ENCODE peak calls at places on chromosomes 7 and 10, in four cellular contexts. M, E, R and Q are unnamed samples.

GRCh38 chr10:21337171-21337792 is 188.2 kb downstream of the SKIDA1 start:
- DNase-seq in M (no peak), R (no peak), E (no peak), Q (no peak)

GRCh38 chr10:33509231-33509871 is 174.9 kb upstream of the NRP1 start:
- DNase-seq in R (peak; percentile 72), M (no peak), E (no peak), Q (peak; percentile 81)

GRCh38 chr7:140512317-140513000 is 33.2 kb upstream of the MKRN1 start:
- DNase-seq in M (no peak), E (peak; percentile 69), R (peak; percentile 80), Q (no peak)

GRCh38 chr10:42646692-42647640 is 8.6 kb upstream of the ZNF33B start:
- DNase-seq in M (no peak), E (no peak), R (peak; percentile 78), Q (no peak)

GRCh38 chr7:44489955-44490350 is 505 bp downstream of the NUDCD3 start:
- DNase-seq in E (no peak), R (no peak), M (no peak), Q (peak; percentile 53)

GRCh38 chr7:100088621-100089457 is at the start of gene COPS6:
- DNase-seq in E (peak; percentile 85), R (peak; percentile 82), M (peak; percentile 92), Q (peak; percentile 90)

GRCh38 chr10:970311-971149 is 17.7 kb upstream of the GTPBP4 start:
- DNase-seq in M (no peak), E (no peak), R (peak; percentile 71), Q (no peak)

GRCh38 chr10:15374156-15374555 is 3.1 kb upstream of the FAM171A1 start:
- DNase-seq in R (no peak), E (no peak), M (peak; percentile 59), Q (peak; percentile 62)

GRCh38 chr7:1150400-1151002 is 9.5 kb downstream of the ZFAND2A start:
- DNase-seq in R (no peak), E (no peak), M (no peak), Q (no peak)

GRCh38 chr10:110401401-110402076 is 96.2 kb upstream of the DUSP5 start:
- DNase-seq in E (no peak), R (no peak), M (peak; percentile 83), Q (no peak)

GRCh38 chr10:110398419-110399162 is 93.9 kb upstream of the SMNDC1 start:
- DNase-seq in M (peak; percentile 87), R (peak; percentile 71), E (no peak), Q (no peak)

GRCh38 chr10:110397856-110398255 is 93.1 kb upstream of the SMNDC1 start:
- DNase-seq in E (no peak), R (no peak), M (no peak), Q (no peak)

GRCh38 chr10:110400173-110400947 is 95.6 kb upstream of the SMNDC1 start:
- DNase-seq in R (no peak), M (no peak), E (no peak), Q (no peak)

GRCh38 chr10:110399163-110400094 is 94.7 kb upstream of the SMNDC1 start:
- DNase-seq in E (no peak), M (no peak), R (peak; percentile 70), Q (no peak)
- H3K4me3 ChIP-seq in E (no peak overlapping the region), M (no peak overlapping the region), R (no peak overlapping the region), Q (no peak overlapping the region)

GRCh38 chr10:75511011-75511410 is 79.6 kb downstream of the LRMDA start:
- DNase-seq in E (no peak), R (no peak), M (no peak), Q (no peak)
- TF ChIP-seq CTCF in E (no peak), R (no peak), M (no peak), Q (no peak)

GRCh38 chr10:112376578-112376855 is 2.6 kb downstream of the ACSL5 start:
- DNase-seq in R (no peak), M (no peak), E (no peak), Q (peak; percentile 33)

GRCh38 chr10:112379635-112380296 is 5.8 kb downstream of the ACSL5 start:
- DNase-seq in R (no peak), M (no peak), E (no peak), Q (no peak)

GRCh38 chr10:112373912-112374338 is at the start of gene ACSL5:
- DNase-seq in E (no peak), R (no peak), M (peak; percentile 32), Q (no peak)

GRCh38 chr10:112374724-112375541 is 1.0 kb downstream of the ACSL5 start:
- DNase-seq in R (no peak), E (peak; percentile 12), M (peak; percentile 58), Q (peak; percentile 58)

GRCh38 chr10:112375721-112376577 is 2.0 kb downstream of the ACSL5 start:
- DNase-seq in R (peak; percentile 63), M (no peak), E (no peak), Q (peak; percentile 87)
- H3K4me3 ChIP-seq in R (no peak overlapping the region), M (no peak overlapping the region), E (no peak overlapping the region), Q (peak overlapping the region; percentile 92)

DNA sequence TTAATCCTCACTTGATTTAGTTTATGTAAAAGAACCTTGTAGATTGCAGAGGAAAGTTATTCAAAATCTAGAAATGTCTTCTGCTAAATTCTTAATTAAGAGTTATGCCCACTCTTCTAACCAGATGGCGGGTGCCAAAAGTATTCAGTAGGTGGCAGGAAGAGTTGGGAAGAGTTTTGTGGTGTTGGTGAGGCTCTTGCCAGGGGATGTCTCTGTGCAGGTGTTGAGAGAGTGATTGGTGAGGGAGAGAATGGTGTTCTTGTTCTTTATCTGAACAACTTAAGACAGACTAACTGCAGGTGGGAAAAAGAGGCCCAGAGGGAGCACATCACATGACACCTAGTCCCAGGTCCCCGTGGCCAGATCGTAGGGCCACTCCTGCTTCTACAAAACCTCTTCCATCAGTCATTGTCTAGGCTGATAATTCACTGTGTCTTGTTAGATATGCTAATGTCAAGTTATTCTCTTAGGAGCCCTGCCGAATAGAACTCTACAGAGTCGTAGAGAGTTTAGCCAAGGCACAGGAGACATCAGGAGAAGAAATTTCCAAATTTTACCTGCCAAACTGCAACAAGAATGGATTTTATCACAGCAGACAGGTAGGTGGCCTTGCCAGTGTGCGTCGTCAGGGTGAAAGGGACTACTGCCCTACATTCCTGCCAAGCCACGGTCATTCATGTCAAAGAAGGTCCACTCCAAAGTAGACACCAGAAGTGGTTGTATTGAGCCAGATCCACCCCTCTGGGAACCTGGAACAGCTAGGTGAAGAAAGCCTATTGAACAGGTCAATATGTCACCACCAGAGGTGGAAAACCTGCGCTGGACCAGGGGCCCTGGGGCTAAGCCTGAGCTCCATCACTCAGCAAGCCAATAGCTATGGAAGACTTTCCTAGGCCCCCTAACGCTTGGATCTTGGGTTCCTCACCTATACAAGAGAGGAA is 3.4 kb downstream of the IGFBP1 start:
- DNase-seq in R (no peak), M (no peak), E (no peak), Q (no peak)
- TF ChIP-seq CTCF in R (no peak), M (no peak), E (no peak), Q (no peak)

DNA sequence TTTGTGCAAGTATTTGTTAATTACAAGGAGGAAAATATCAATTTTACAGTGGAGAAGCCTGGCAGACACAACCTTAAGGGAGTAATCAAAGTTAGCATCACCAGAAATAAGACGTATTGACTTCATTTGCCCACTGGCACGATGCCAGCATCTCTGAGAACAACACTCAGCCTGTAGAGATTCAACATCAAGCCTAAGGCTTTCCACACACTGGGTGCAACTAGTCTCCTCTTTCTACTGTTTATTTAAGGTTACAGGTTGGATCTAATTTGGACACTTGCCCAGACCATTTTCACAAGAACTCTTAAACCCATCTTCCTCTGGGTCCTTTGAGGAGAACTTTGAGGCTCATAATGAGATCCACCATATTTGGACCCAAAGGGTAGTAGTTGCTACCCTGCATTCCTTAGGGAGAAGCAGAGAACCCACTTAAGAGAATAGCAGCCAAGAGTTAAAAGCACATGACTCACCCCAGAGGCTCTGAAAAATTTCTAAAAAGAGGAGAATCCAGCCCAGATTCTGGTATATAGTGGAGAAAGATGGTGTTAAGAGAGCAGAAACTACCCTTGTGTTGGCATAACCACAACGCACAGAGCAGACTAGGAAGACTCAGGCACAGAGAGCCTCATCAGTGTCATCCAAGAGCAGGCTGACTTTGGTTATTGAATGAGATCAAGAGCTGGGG is 97.3 kb downstream of the CCDC71L start:
- DNase-seq in M (no peak), R (no peak), E (no peak), Q (no peak)
- H3K4me3 ChIP-seq in M (no peak overlapping the region), R (no peak overlapping the region), E (no peak overlapping the region), Q (no peak overlapping the region)

GRCh38 chr7:116582806-116583444 is 58.1 kb downstream of the CAV1 start:
- DNase-seq in E (no peak), M (no peak), R (no peak), Q (peak; percentile 72)

GRCh38 chr7:116584721-116585120 is 59.9 kb downstream of the CAV1 start:
- DNase-seq in M (no peak), E (no peak), R (no peak), Q (no peak)

GRCh38 chr7:116579835-116580234 is 55.0 kb downstream of the CAV1 start:
- DNase-seq in M (no peak), E (no peak), R (peak; percentile 67), Q (no peak)

GRCh38 chr7:116583653-116584052 is 58.8 kb downstream of the CAV1 start:
- DNase-seq in M (no peak), E (no peak), R (no peak), Q (peak; percentile 93)

DNA sequence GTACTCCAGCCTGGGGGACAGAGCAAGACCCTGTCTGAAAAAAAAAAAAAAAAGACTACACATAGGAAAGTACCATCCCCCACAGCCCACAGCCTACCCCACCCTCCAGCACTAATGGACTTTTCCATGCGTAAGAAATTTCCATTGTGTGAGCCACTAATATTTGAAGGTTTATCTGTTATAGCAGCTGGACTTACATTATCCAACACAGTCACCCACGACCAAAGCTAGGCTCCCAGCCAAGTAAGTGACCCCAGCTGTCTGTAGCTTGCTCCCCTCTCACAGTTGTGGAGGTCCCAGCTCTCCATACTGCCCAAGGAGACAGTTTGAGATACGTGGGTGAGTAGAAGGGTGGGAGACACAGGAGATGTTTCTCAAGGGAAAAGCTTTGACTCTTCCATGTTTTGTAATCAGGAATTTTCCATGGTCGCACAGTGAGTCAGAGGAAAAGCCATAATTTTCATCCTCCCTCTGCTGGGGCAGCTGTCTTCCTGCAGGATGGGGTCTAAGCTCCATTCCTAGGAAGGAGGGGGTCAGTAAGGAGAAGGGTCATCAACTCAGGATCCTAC is 57.4 kb downstream of the CAV1 start:
- DNase-seq in E (no peak), R (no peak), M (no peak), Q (no peak)
- TF ChIP-seq CTCF in E (peak; percentile 43), R (no peak), M (peak; percentile 21), Q (no peak)

DNA sequence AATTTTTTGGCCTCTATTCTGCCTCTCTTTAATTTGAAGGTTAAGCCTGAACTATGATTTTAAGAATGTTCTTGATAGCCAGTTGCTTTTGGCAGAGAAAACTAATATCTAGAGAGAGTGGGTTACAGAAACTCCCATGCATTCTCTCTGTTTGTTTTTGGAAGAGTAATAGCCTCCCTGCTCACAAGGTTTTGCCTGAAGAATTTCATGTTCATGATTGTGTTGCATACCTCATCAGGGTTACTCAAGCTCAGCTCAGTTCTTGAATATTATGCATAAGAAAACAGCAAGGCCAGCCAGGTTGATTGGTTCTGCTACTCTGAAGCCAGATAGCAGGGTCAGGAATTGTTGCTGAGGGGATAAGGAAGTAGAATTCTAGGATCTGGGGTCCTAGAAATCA is 137.4 kb downstream of the MDFIC start:
- DNase-seq in M (no peak), E (no peak), R (no peak), Q (no peak)
- H3K4me3 ChIP-seq in M (no peak overlapping the region), E (no peak overlapping the region), R (no peak overlapping the region), Q (no peak overlapping the region)

GRCh38 chr7:36130236-36130945 is 22.7 kb upstream of the EEPD1 start:
- DNase-seq in M (peak; percentile 35), E (no peak), R (no peak), Q (no peak)
- TF ChIP-seq CTCF in M (no peak), E (no peak), R (no peak), Q (no peak)

GRCh38 chr10:69241575-69241974 is 21.4 kb downstream of the HKDC1 start:
- DNase-seq in M (no peak), R (no peak), E (no peak), Q (no peak)
- H3K4me3 ChIP-seq in M (no peak overlapping the region), R (no peak overlapping the region), E (no peak overlapping the region), Q (no peak overlapping the region)

GRCh38 chr7:151871904-151872303 is 5.0 kb downstream of the PRKAG2 start:
- DNase-seq in R (no peak), M (no peak), E (no peak), Q (no peak)
- TF ChIP-seq CTCF in R (no peak), M (no peak), E (no peak), Q (no peak)